ENCODE peak calls at places on chromosomes 13 and 19, in six cellular contexts. Y is cardiac muscle cell; L is esophagus squamous epithelium; C is stimulated activated CD4-positive, alpha-beta T cell treated with anti-CD3 and anti-CD28 coated beads, Interleukin-1b, Interleukin-23, amount 100 ng/mL, for 1 hour; M is stimulated activated naive CD8-positive, alpha-beta T cell treated with anti-CD3 and anti-CD28 coated beads, Interleukin-15, Interleukin-2, amounts not matched to agents 100 U/mL and 50 U/mL, for 24 hours; I is hippocampal formation. A is an unnamed sample.

GRCh38 chr13:25732146-25732865 is 319.5 kb downstream of the SHISA2 start:
- DNase-seq in C (no peak), Y (peak; percentile 73), L (no peak), I (no peak), M (no peak), A (no peak)

GRCh38 chr19:1373534-1374249 is 10.0 kb upstream of the NDUFS7 start:
- DNase-seq in M (no peak), I (no peak), L (no peak), C (no peak), Y (peak; percentile 35), A (peak; percentile 52)

GRCh38 chr13:32515246-32515645 is 23.3 kb downstream of the N4BP2L2 start:
- DNase-seq in L (no peak), M (no peak), C (no peak), I (no peak), Y (no peak), A (no peak)

GRCh38 chr19:49793561-49793840 is 19.6 kb downstream of the FUZ start:
- DNase-seq in I (no peak), Y (no peak), C (no peak), L (no peak), M (peak; percentile 26), A (no peak)

GRCh38 chr19:9702186-9702585 is 27.3 kb upstream of the ZNF562 start:
- DNase-seq in I (no peak), Y (no peak), M (no peak), L (no peak), C (no peak), A (no peak)

GRCh38 chr13:27619711-27620376 is 485 bp downstream of the LNX2 start:
- DNase-seq in Y (peak; percentile 43), C (no peak), L (no peak), M (peak; percentile 49), I (no peak), A (peak; percentile 66)

GRCh38 chr13:21675095-21676007 is 4.5 kb downstream of the FGF9 start:
- DNase-seq in I (no peak), L (no peak), C (no peak), Y (no peak), M (peak; percentile 52), A (peak; percentile 82)

GRCh38 chr13:45243072-45243471 is 42.2 kb upstream of the KCTD4 start:
- DNase-seq in C (no peak), I (no peak), M (no peak), L (no peak), Y (no peak), A (no peak)

GRCh38 chr19:29410974-29411615 is 114.7 kb upstream of the VSTM2B start:
- DNase-seq in M (no peak), C (no peak), Y (no peak), I (peak; percentile 55), L (no peak), A (no peak)

GRCh38 chr13:98454389-98454881 is 122.5 kb downstream of the STK24 start:
- DNase-seq in C (no peak), Y (peak; percentile 88), M (no peak), I (peak; percentile 46), L (no peak), A (no peak)

GRCh38 chr19:43789029-43789428 is 8.3 kb upstream of the KCNN4 start:
- DNase-seq in Y (peak; percentile 66), M (no peak), C (no peak), I (no peak), L (no peak), A (no peak)

GRCh38 chr19:1258161-1258492 is 9.7 kb downstream of the MIDN start:
- DNase-seq in C (no peak), Y (no peak), L (no peak), M (peak; percentile 9), I (no peak), A (no peak)

GRCh38 chr19:54114340-54114826 is 1.1 kb downstream of the TFPT start:
- DNase-seq in Y (peak; percentile 57), I (no peak), C (no peak), M (peak; percentile 62), L (no peak), A (peak; percentile 33)

GRCh38 chr19:13001502-13002388 is 6.5 kb downstream of the NFIX start:
- DNase-seq in L (no peak), C (no peak), I (peak; percentile 92), M (no peak), Y (peak; percentile 78), A (peak; percentile 87)

GRCh38 chr13:106550570-106551135 is 15.2 kb upstream of the EFNB2 start:
- DNase-seq in I (no peak), M (no peak), Y (no peak), C (no peak), L (no peak), A (no peak)

GRCh38 chr13:51687928-51688714 is 103.9 kb downstream of the WDFY2 start:
- DNase-seq in M (no peak), Y (no peak), L (no peak), C (no peak), I (no peak), A (no peak)

GRCh38 chr19:32404939-32405430 is 585 bp upstream of the DPY19L3 start:
- DNase-seq in I (peak; percentile 52), M (no peak), L (no peak), Y (peak; percentile 52), C (no peak), A (peak; percentile 63)

GRCh38 chr13:88411696-88412095 is 740.5 kb downstream of the SLITRK5 start:
- DNase-seq in C (no peak), L (no peak), M (no peak), I (peak; percentile 17), Y (no peak), A (no peak)

GRCh38 chr19:10321417-10321797 is 5.6 kb upstream of the FDX2 start:
- DNase-seq in L (no peak), M (no peak), I (no peak), C (no peak), Y (no peak), A (no peak)

GRCh38 chr13:85536706-85537105 is 262.5 kb downstream of the SLITRK6 start:
- DNase-seq in Y (no peak), L (no peak), I (no peak), C (no peak), M (no peak), A (no peak)

GRCh38 chr19:5714819-5715218 is 5.1 kb downstream of the LONP1 start:
- DNase-seq in Y (no peak), C (no peak), L (no peak), M (no peak), I (no peak), A (no peak)

A was measured in substantia nigra.